ENCODE peak calls at places on chromosomes 2 and 18, in nine cellular contexts. V is AG10803; E is mesendoderm; K is choroid plexus epithelial cell; R is heart right ventricle; M is A549; O is fibroblast of the aortic adventitia; X is naive thymus-derived CD4-positive, alpha-beta T cell; W is esophagus squamous epithelium. B is an unnamed sample.

GRCh38 chr2:9708683-9709538 is 78.1 kb upstream of the YWHAQ start:
- DNase-seq in V (no peak), E (no peak), K (no peak), R (no peak), M (no peak), O (no peak), X (no peak), W (no peak), B (no peak)

GRCh38 chr18:8947576-8947975 is 154.9 kb upstream of the NDUFV2 start:
- DNase-seq in V (peak), E (peak), K (peak), R (no peak), M (no peak), O (no peak), X (no peak), W (no peak), B (no peak)

GRCh38 chr2:168848220-168848619 is 42.0 kb downstream of the SPC25 start:
- DNase-seq in V (no peak), E (peak), K (peak), R (no peak), M (no peak), O (no peak), X (no peak), W (no peak), B (no peak)

GRCh38 chr2:216281881-216282280 is 90.4 kb downstream of the MARCHF4 start:
- DNase-seq in V (no peak), E (peak), K (peak), R (no peak), M (no peak), O (no peak), X (no peak), W (no peak), B (no peak)

GRCh38 chr2:127072970-127073369 is 34.0 kb downstream of the BIN1 start:
- DNase-seq in V (peak), E (no peak), K (no peak), R (no peak), M (no peak), O (no peak), X (no peak), W (no peak), B (no peak)

GRCh38 chr2:15912203-15912602 is 28.1 kb upstream of the MYCN start:
- DNase-seq in V (peak), E (no peak), K (peak), R (peak), M (peak), O (no peak), X (no peak), W (no peak), B (no peak)

GRCh38 chr2:134189009-134189717 is 64.7 kb upstream of the MGAT5 start:
- DNase-seq in V (peak), E (no peak), K (peak), R (no peak), M (peak), O (peak), X (no peak), W (no peak), B (no peak)

GRCh38 chr2:43000242-43001054 is 208.1 kb upstream of the HAAO start:
- DNase-seq in V (no peak), E (no peak), K (no peak), R (no peak), M (no peak), O (no peak), X (no peak), W (no peak), B (no peak)

GRCh38 chr2:7517122-7517487 is 599.9 kb downstream of the RNF144A start:
- DNase-seq in V (peak), E (no peak), K (no peak), R (no peak), M (no peak), O (no peak), X (no peak), W (no peak), B (peak)

GRCh38 chr18:25805323-25805722 is 285.1 kb downstream of the SS18 start:
- DNase-seq in V (peak), E (no peak), K (peak), R (no peak), M (no peak), O (peak), X (no peak), W (no peak), B (no peak)

GRCh38 chr2:19488009-19488691 is 129.7 kb upstream of the OSR1 start:
- DNase-seq in V (peak), E (peak), K (peak), R (no peak), M (peak), O (peak), X (no peak), W (no peak), B (no peak)

GRCh38 chr18:26335139-26335933 is 109.1 kb downstream of the TAF4B start:
- DNase-seq in V (peak), E (peak), K (peak), R (no peak), M (no peak), O (no peak), X (no peak), W (no peak), B (no peak)

GRCh38 chr2:43169091-43169936 is 57.1 kb downstream of the ZFP36L2 start:
- DNase-seq in V (no peak), E (no peak), K (no peak), R (no peak), M (no peak), O (no peak), X (no peak), W (peak), B (no peak)

GRCh38 chr2:43634604-43635306 is 2.3 kb upstream of the PLEKHH2 start:
- DNase-seq in V (peak), E (no peak), K (peak), R (no peak), M (peak), O (peak), X (no peak), W (no peak), B (no peak)

GRCh38 chr2:192162392-192163042 is 32.2 kb downstream of the TMEFF2 start:
- DNase-seq in V (peak), E (peak), K (peak), R (peak), M (peak), O (peak), X (peak), W (peak), B (peak)

GRCh38 chr2:20917724-20918572 is 95.0 kb upstream of the LDAH start:
- DNase-seq in V (peak), E (no peak), K (peak), R (no peak), M (no peak), O (peak), X (no peak), W (no peak), B (no peak)

GRCh38 chr18:58101291-58101706 is 57.3 kb downstream of the NEDD4L start:
- DNase-seq in V (no peak), E (no peak), K (no peak), R (no peak), M (no peak), O (no peak), X (no peak), W (no peak), B (no peak)

GRCh38 chr2:127052771-127053691 is 53.9 kb downstream of the BIN1 start:
- DNase-seq in V (no peak), E (no peak), K (no peak), R (no peak), M (no peak), O (no peak), X (peak), W (no peak), B (no peak)

GRCh38 chr2:80304522-80304878 is at the start of gene LRRTM1:
- DNase-seq in V (no peak), E (peak), K (no peak), R (no peak), M (no peak), O (no peak), X (no peak), W (no peak), B (no peak)

GRCh38 chr18:54958711-54959625 is at the start of gene CCDC68:
- DNase-seq in V (no peak), E (peak), K (peak), R (peak), M (peak), O (no peak), X (no peak), W (no peak), B (no peak)

GRCh38 chr18:51039138-51040112 is 9.4 kb downstream of the SMAD4 start:
- DNase-seq in V (no peak), E (peak), K (peak), R (no peak), M (no peak), O (peak), X (no peak), W (no peak), B (no peak)

GRCh38 chr18:6414118-6414722 is 491 bp downstream of the L3MBTL4 start:
- DNase-seq in V (no peak), E (peak), K (peak), R (peak), M (no peak), O (no peak), X (peak), W (no peak), B (no peak)

GRCh38 chr18:10565835-10566234 is 40.0 kb downstream of the NAPG start:
- DNase-seq in V (no peak), E (no peak), K (peak), R (no peak), M (no peak), O (no peak), X (no peak), W (no peak), B (no peak)

GRCh38 chr2:118667964-118668363 is 179.5 kb downstream of the EN1 start:
- DNase-seq in V (peak), E (no peak), K (peak), R (no peak), M (no peak), O (peak), X (no peak), W (no peak), B (no peak)

GRCh38 chr2:10170256-10170655 is 47.7 kb downstream of the RRM2 start:
- DNase-seq in V (peak), E (no peak), K (peak), R (no peak), M (no peak), O (peak), X (no peak), W (no peak), B (no peak)

GRCh38 chr2:216170362-216170761 is 61.2 kb downstream of the XRCC5 start:
- DNase-seq in V (no peak), E (no peak), K (no peak), R (no peak), M (no peak), O (no peak), X (no peak), W (no peak), B (no peak)

GRCh38 chr2:193187816-193188215 is 993.1 kb upstream of the TMEFF2 start:
- DNase-seq in V (no peak), E (no peak), K (no peak), R (no peak), M (no peak), O (no peak), X (no peak), W (no peak), B (no peak)
- H3K4me3 ChIP-seq in V (no peak), E (no peak), K (no peak), R (peak), M (peak), O (peak), X (no peak), W (no peak), B (no peak)

GRCh38 chr2:85429924-85430289 is 11.4 kb downstream of the SH2D6 start:
- DNase-seq in V (no peak), E (no peak), K (no peak), R (no peak), M (no peak), O (no peak), X (no peak), W (no peak), B (no peak)

GRCh38 chr2:85430780-85431601 is 12.5 kb downstream of the SH2D6 start:
- DNase-seq in V (no peak), E (peak), K (no peak), R (no peak), M (no peak), O (no peak), X (no peak), W (no peak), B (no peak)

GRCh38 chr2:85429213-85429923 is 10.9 kb downstream of the SH2D6 start:
- DNase-seq in V (no peak), E (no peak), K (no peak), R (no peak), M (no peak), O (no peak), X (no peak), W (no peak), B (no peak)

GRCh38 chr2:85433511-85434089 is 15.1 kb downstream of the SH2D6 start:
- DNase-seq in V (peak), E (no peak), K (peak), R (peak), M (no peak), O (peak), X (no peak), W (no peak), B (no peak)

GRCh38 chr2:85431787-85432186 is 13.3 kb downstream of the SH2D6 start:
- DNase-seq in V (no peak), E (no peak), K (no peak), R (no peak), M (no peak), O (no peak), X (no peak), W (no peak), B (no peak)
- H3K4me3 ChIP-seq in V (no peak), E (no peak), K (no peak), R (no peak), M (no peak), O (no peak), X (no peak), W (no peak), B (no peak)

DNA sequence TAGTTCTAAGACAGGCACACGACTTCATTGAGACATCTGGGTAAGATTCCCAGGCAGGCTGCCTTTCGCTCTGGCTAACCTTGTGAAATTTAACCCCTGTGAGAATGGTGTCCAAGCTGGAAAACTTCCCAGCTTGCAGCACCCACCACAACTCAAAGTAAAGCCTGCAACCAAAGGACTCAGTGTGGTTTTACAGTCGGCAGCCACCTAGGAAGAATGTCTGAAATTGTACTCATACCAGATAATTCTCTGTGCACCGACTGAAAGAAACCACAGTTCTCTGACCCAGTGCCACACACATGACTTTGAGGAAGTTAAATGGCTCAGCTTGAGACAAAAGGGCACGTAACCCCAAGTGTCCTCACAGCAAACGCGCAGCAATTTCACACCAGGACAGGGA is 125.7 kb downstream of the RBMS1 start:
- DNase-seq in V (peak), E (no peak), K (peak), R (no peak), M (no peak), O (peak), X (no peak), W (no peak), B (peak)
- H3K4me3 ChIP-seq in V (no peak), E (no peak), K (no peak), R (peak), M (no peak), O (no peak), X (no peak), W (no peak), B (no peak)

DNA sequence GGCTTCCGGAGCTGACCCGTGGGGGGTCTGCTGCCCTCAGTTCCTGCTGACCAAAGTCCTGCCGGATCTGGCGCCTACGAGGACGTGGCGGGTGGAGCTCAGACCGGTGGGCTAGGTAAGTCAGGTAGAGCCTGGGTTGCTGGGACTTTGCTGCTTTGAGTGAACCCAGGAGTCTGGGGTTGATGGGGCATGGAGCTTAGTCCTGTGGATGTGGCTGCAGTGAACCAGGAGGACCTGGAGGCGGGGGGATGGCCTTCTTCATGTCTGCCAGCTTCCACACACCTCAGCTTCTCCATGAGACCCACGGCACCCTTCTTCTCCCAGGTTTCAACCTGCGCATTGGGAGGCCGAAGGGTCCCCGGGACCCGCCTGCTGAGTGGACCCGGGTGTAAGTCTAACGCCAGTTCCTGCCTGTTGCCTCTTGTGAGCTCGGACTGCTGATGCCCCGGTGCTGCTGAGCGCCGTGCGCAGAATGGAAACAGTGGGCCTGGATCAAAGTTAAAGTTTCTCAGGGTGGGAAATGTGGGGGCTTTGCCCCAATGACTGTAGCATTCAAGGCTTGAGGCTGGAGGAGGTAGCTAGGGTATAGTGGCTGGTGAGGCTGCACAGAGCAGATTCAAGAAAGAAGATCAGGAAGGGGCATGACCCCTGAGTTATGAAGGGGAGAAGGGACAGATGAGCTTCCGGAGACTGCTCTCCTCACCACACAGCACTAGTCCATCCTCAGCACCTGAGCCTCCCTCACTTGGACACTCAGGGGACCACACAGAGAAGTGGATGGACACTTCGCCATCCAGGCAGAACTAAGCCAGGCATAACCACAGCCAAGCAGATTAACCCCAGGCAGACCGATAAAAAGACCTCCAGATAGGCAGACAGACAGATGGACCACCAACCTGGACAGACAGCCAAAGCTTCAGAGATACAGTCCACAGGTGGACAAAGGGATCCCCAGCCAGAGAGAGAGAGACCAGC is 17.3 kb downstream of the PTPN18 start:
- DNase-seq in V (no peak), E (no peak), K (no peak), R (no peak), M (no peak), O (no peak), X (no peak), W (no peak), B (no peak)
- H3K4me3 ChIP-seq in V (peak), E (peak), K (peak), R (peak), M (peak), O (peak), X (peak), W (peak), B (peak)

GRCh38 chr2:205681836-205682238 is 464 bp upstream of the NRP2 start:
- DNase-seq in V (peak), E (peak), K (peak), R (no peak), M (no peak), O (no peak), X (no peak), W (no peak), B (no peak)
- H3K4me3 ChIP-seq in V (peak), E (peak), K (peak), R (peak), M (peak), O (peak), X (peak), W (peak), B (no peak)

GRCh38 chr2:55019547-55020258 is 30.5 kb downstream of the RTN4 start:
- DNase-seq in V (no peak), E (peak), K (peak), R (no peak), M (no peak), O (no peak), X (no peak), W (no peak), B (no peak)
- H3K4me3 ChIP-seq in V (no peak), E (no peak), K (no peak), R (no peak), M (no peak), O (no peak), X (no peak), W (no peak), B (no peak)

GRCh38 chr2:72913531-72914225 is 3.6 kb upstream of the EMX1 start:
- DNase-seq in V (no peak), E (peak), K (no peak), R (no peak), M (no peak), O (no peak), X (no peak), W (no peak), B (no peak)

GRCh38 chr2:72916743-72917137 is 579 bp upstream of the EMX1 start:
- DNase-seq in V (no peak), E (no peak), K (no peak), R (no peak), M (no peak), O (no peak), X (no peak), W (no peak), B (no peak)

GRCh38 chr2:72915907-72916742 is 1.2 kb upstream of the EMX1 start:
- DNase-seq in V (no peak), E (peak), K (no peak), R (no peak), M (peak), O (no peak), X (no peak), W (no peak), B (peak)

GRCh38 chr2:72914226-72915075 is 2.9 kb upstream of the EMX1 start:
- DNase-seq in V (no peak), E (peak), K (no peak), R (no peak), M (no peak), O (no peak), X (no peak), W (no peak), B (no peak)

GRCh38 chr2:72915076-72915906 is 2.0 kb upstream of the EMX1 start:
- DNase-seq in V (no peak), E (peak), K (no peak), R (no peak), M (no peak), O (no peak), X (no peak), W (no peak), B (no peak)
- H3K4me3 ChIP-seq in V (no peak), E (peak), K (no peak), R (peak), M (peak), O (no peak), X (peak), W (peak), B (peak)

B was measured in Jurkat, Clone E6-1.